ENCODE peak calls at places on chromosome 11, in eight cellular contexts. D is spleen, H is GM23248, B is left ventricle myocardium inferior, A is mammary epithelial cell, S is stomach, N is hepatocyte, V is transverse colon. O is an unnamed sample.

GRCh38 chr11:1381793-1382425 is 7.8 kb upstream of the BRSK2 start:
- DNase-seq in H (no peak), S (no peak), D (peak), A (no peak), B (no peak), V (no peak), N (no peak), O (no peak)

GRCh38 chr11:73154178-73154577 is 12.1 kb upstream of the FCHSD2 start:
- DNase-seq in V (peak), B (no peak), S (no peak), D (peak), N (no peak), H (no peak), A (no peak), O (no peak)

GRCh38 chr11:112355726-112356125 is 95.1 kb upstream of the PLET1 start:
- DNase-seq in B (no peak), H (peak), N (peak), S (peak), D (no peak), A (peak), V (no peak), O (no peak)

GRCh38 chr11:8252388-8252787 is 11.3 kb downstream of the LMO1 start:
- DNase-seq in V (no peak), N (no peak), A (no peak), S (no peak), H (no peak), D (peak), B (no peak), O (peak)

GRCh38 chr11:92980291-92980690 is 10.8 kb downstream of the MTNR1B start:
- DNase-seq in A (no peak), V (no peak), N (no peak), H (no peak), D (no peak), B (no peak), S (no peak), O (no peak)

GRCh38 chr11:126712017-126712625 is 288.4 kb downstream of the KIRREL3 start:
- DNase-seq in H (no peak), V (no peak), S (no peak), D (no peak), A (no peak), N (peak), B (no peak), O (no peak)

GRCh38 chr11:36177837-36178236 is 111.4 kb downstream of the COMMD9 start:
- DNase-seq in B (no peak), H (no peak), S (no peak), V (no peak), D (no peak), A (no peak), N (no peak), O (no peak)

GRCh38 chr11:112225753-112226061 is 521 bp upstream of the PTS start:
- DNase-seq in S (no peak), N (peak), H (peak), V (peak), B (no peak), A (no peak), D (no peak), O (no peak)

GRCh38 chr11:74671520-74672196 is 59.6 kb downstream of the CHRDL2 start:
- DNase-seq in V (no peak), H (peak), D (no peak), S (no peak), A (no peak), B (no peak), N (no peak), O (no peak)

GRCh38 chr11:86241956-86242525 is 2.5 kb upstream of the EED start:
- DNase-seq in H (no peak), A (no peak), N (no peak), V (no peak), B (no peak), S (no peak), D (no peak), O (no peak)

GRCh38 chr11:84720706-84721402 is 906.3 kb downstream of the DLG2 start:
- DNase-seq in D (peak), N (peak), B (peak), V (peak), H (peak), A (no peak), S (no peak), O (peak)

GRCh38 chr11:118531597-118532084 is 649 bp downstream of the TMEM25 start:
- DNase-seq in D (no peak), H (no peak), V (no peak), S (no peak), A (no peak), N (no peak), B (no peak), O (no peak)

GRCh38 chr11:72673943-72674828 is at the start of gene PDE2A:
- DNase-seq in H (no peak), A (no peak), N (no peak), V (no peak), D (no peak), S (no peak), B (no peak), O (no peak)

GRCh38 chr11:67002297-67002913 is 20.5 kb upstream of the SYT12 start:
- DNase-seq in N (no peak), S (no peak), D (no peak), B (no peak), H (no peak), V (no peak), A (no peak), O (no peak)

GRCh38 chr11:122727101-122727929 is 71.8 kb downstream of the UBASH3B start:
- DNase-seq in N (no peak), H (peak), B (no peak), S (no peak), A (no peak), D (no peak), V (peak), O (no peak)
- H3K27ac ChIP-seq in N (peak), H (no peak), B (peak), S (peak), A (no peak), D (peak), V (peak), O (no peak)

DNA sequence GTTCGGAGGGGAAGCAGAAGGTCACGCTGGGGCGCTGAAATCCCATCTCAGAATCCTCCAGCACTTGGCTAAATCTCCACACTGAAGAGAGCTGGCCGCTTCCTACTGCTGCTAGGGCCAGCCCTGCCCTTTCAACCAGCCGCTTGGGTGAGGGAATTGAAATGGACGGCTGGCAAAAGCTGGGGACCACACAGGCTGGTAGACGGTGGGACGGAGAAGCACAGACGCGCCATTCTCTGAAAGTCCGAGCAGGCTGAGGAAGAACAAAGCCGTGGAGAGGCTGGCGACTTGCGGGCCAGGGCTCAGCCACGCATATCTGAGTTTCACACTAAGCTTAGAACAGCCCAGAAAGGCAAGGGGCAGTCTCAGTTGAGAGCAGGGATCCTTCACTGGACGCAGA is 3.6 kb downstream of the EHD1 start:
- DNase-seq in N (no peak), B (no peak), V (no peak), A (no peak), D (peak), S (no peak), H (no peak), O (no peak)
- H3K27ac ChIP-seq in N (peak), B (peak), V (peak), A (no peak), D (peak), S (peak), H (no peak), O (no peak)

GRCh38 chr11:12199231-12199948 is 89.0 kb downstream of the MICAL2 start:
- DNase-seq in H (no peak), N (no peak), A (no peak), D (no peak), V (peak), S (no peak), B (no peak), O (peak)
- H3K27ac ChIP-seq in H (peak), N (peak), A (no peak), D (no peak), V (peak), S (peak), B (peak), O (no peak)

DNA sequence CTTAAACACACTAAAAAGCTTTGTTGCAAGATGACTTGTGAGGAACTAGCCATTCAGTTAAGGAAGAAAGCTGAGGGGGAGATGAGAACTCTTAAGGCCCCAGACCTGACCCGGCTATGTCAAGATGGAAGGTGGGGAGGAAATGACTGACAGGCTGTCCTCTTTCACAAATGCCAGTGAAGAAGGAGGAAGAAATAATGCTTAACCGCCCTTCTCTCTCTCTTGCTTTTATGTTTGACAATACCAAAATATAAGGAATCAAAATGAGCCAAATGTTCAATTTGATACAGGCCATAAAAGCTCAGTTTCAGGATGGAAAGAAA is 87.4 kb downstream of the AMBRA1 start:
- DNase-seq in V (no peak), S (no peak), N (no peak), D (no peak), B (no peak), A (no peak), H (no peak), O (no peak)
- H3K27ac ChIP-seq in V (peak), S (no peak), N (peak), D (peak), B (peak), A (no peak), H (no peak), O (no peak)

GRCh38 chr11:123487157-123487744 is 57.2 kb downstream of the GRAMD1B start:
- DNase-seq in B (no peak), D (no peak), A (peak), S (no peak), N (no peak), V (no peak), H (no peak), O (no peak)
- H3K27ac ChIP-seq in B (no peak), D (no peak), A (no peak), S (no peak), N (no peak), V (no peak), H (no peak), O (no peak)

GRCh38 chr11:12131943-12132789 is 21.8 kb downstream of the MICAL2 start:
- DNase-seq in D (peak), H (no peak), A (no peak), N (no peak), S (no peak), V (no peak), B (no peak), O (no peak)
- H3K27ac ChIP-seq in D (no peak), H (no peak), A (no peak), N (no peak), S (no peak), V (peak), B (peak), O (no peak)